ENCODE peak calls at places on chromosomes 12 and 14, in nine cellular contexts. One of them, this sample, is unnamed.

GRCh38 chr12:1217191-1217949 is 226.3 kb downstream of the ERC1 start:
- DNase-seq in mucosa of descending colon: peak; percentile 54
- DNase-seq in A549: peak; percentile 31
- DNase-seq in cardiac fibroblast: peak; percentile 46
- DNase-seq in cardiac muscle cell: peak; percentile 34
- DNase-seq in WTC11: no peak
- DNase-seq in foreskin fibroblast: peak; percentile 82
- DNase-seq in endothelial cell: no peak
- DNase-seq in tibial artery: no peak
- DNase-seq in this sample: no peak

GRCh38 chr14:70192915-70193314 is 4.2 kb upstream of the SLC8A3 start:
- DNase-seq in cardiac fibroblast: no peak
- DNase-seq in cardiac muscle cell: no peak
- DNase-seq in mucosa of descending colon: no peak
- DNase-seq in foreskin fibroblast: peak; percentile 3
- DNase-seq in A549: peak; percentile 12
- DNase-seq in endothelial cell: no peak
- DNase-seq in tibial artery: no peak
- DNase-seq in WTC11: peak; percentile 13
- DNase-seq in this sample: no peak

GRCh38 chr14:21070083-21070609 is at the start of gene ARHGEF40:
- DNase-seq in cardiac muscle cell: peak; percentile 66
- DNase-seq in endothelial cell: peak; percentile 38
- DNase-seq in A549: no peak
- DNase-seq in tibial artery: peak; percentile 85
- DNase-seq in foreskin fibroblast: peak; percentile 81
- DNase-seq in cardiac fibroblast: peak; percentile 54
- DNase-seq in WTC11: peak; percentile 58
- DNase-seq in mucosa of descending colon: peak; percentile 67
- DNase-seq in this sample: peak; percentile 70

GRCh38 chr14:88961214-88961613 is 136.8 kb downstream of the TTC8 start:
- DNase-seq in mucosa of descending colon: peak; percentile 37
- DNase-seq in endothelial cell: no peak
- DNase-seq in tibial artery: no peak
- DNase-seq in WTC11: no peak
- DNase-seq in foreskin fibroblast: no peak
- DNase-seq in cardiac muscle cell: no peak
- DNase-seq in cardiac fibroblast: no peak
- DNase-seq in A549: no peak
- DNase-seq in this sample: no peak

GRCh38 chr14:79328863-79329262 is 882.4 kb downstream of the DIO2 start:
- DNase-seq in WTC11: no peak
- DNase-seq in A549: no peak
- DNase-seq in cardiac muscle cell: no peak
- DNase-seq in tibial artery: no peak
- DNase-seq in foreskin fibroblast: no peak
- DNase-seq in cardiac fibroblast: no peak
- DNase-seq in mucosa of descending colon: no peak
- DNase-seq in endothelial cell: no peak
- DNase-seq in this sample: no peak

GRCh38 chr14:97873291-97873690 is 1076.1 kb downstream of the VRK1 start:
- DNase-seq in cardiac muscle cell: no peak
- DNase-seq in foreskin fibroblast: no peak
- DNase-seq in A549: no peak
- DNase-seq in WTC11: no peak
- DNase-seq in mucosa of descending colon: no peak
- DNase-seq in endothelial cell: no peak
- DNase-seq in cardiac fibroblast: no peak
- DNase-seq in tibial artery: no peak
- DNase-seq in this sample: no peak

GRCh38 chr12:8886515-8887284 is 27.6 kb upstream of the PHC1 start:
- DNase-seq in cardiac muscle cell: no peak
- DNase-seq in cardiac fibroblast: no peak
- DNase-seq in foreskin fibroblast: no peak
- DNase-seq in WTC11: no peak
- DNase-seq in endothelial cell: no peak
- DNase-seq in tibial artery: no peak
- DNase-seq in mucosa of descending colon: no peak
- DNase-seq in A549: no peak
- DNase-seq in this sample: no peak

GRCh38 chr14:99660794-99661193 is 15.9 kb downstream of the HHIPL1 start:
- DNase-seq in mucosa of descending colon: no peak
- DNase-seq in foreskin fibroblast: no peak
- DNase-seq in cardiac fibroblast: no peak
- DNase-seq in tibial artery: no peak
- DNase-seq in endothelial cell: no peak
- DNase-seq in WTC11: no peak
- DNase-seq in A549: no peak
- DNase-seq in cardiac muscle cell: no peak
- DNase-seq in this sample: no peak

GRCh38 chr14:90398315-90398811 is 1.5 kb downstream of the CALM1 start:
- DNase-seq in cardiac muscle cell: peak; percentile 40
- DNase-seq in mucosa of descending colon: peak; percentile 63
- DNase-seq in endothelial cell: no peak
- DNase-seq in tibial artery: peak; percentile 76
- DNase-seq in WTC11: peak; percentile 35
- DNase-seq in A549: peak; percentile 29
- DNase-seq in cardiac fibroblast: no peak
- DNase-seq in foreskin fibroblast: peak; percentile 51
- DNase-seq in this sample: peak; percentile 79

GRCh38 chr14:90399541-90400444 is 3.0 kb downstream of the CALM1 start:
- DNase-seq in endothelial cell: peak; percentile 88
- DNase-seq in A549: peak; percentile 93
- DNase-seq in cardiac fibroblast: peak; percentile 94
- DNase-seq in foreskin fibroblast: peak; percentile 93
- DNase-seq in WTC11: peak; percentile 85
- DNase-seq in tibial artery: peak; percentile 95
- DNase-seq in cardiac muscle cell: peak; percentile 93
- DNase-seq in mucosa of descending colon: peak; percentile 97
- DNase-seq in this sample: peak; percentile 93

GRCh38 chr14:90398841-90399540 is 2.2 kb downstream of the CALM1 start:
- DNase-seq in endothelial cell: no peak
- DNase-seq in A549: no peak
- DNase-seq in mucosa of descending colon: no peak
- DNase-seq in cardiac muscle cell: no peak
- DNase-seq in foreskin fibroblast: no peak
- DNase-seq in tibial artery: no peak
- DNase-seq in WTC11: no peak
- DNase-seq in cardiac fibroblast: no peak
- DNase-seq in this sample: no peak

GRCh38 chr14:90396342-90397339 is at the start of gene CALM1:
- DNase-seq in A549: peak; percentile 96
- DNase-seq in WTC11: peak; percentile 92
- DNase-seq in cardiac muscle cell: peak; percentile 97
- DNase-seq in endothelial cell: peak; percentile 96
- DNase-seq in mucosa of descending colon: peak; percentile 97
- DNase-seq in tibial artery: peak; percentile 96
- DNase-seq in foreskin fibroblast: peak; percentile 99
- DNase-seq in cardiac fibroblast: peak; percentile 98
- DNase-seq in this sample: peak; percentile 93

GRCh38 chr14:90397401-90398314 is 829 bp downstream of the CALM1 start:
- DNase-seq in mucosa of descending colon: peak; percentile 68
- DNase-seq in foreskin fibroblast: peak; percentile 71
- DNase-seq in A549: peak; percentile 55
- DNase-seq in WTC11: peak; percentile 48
- DNase-seq in cardiac fibroblast: peak; percentile 51
- DNase-seq in tibial artery: peak; percentile 82
- DNase-seq in endothelial cell: peak; percentile 50
- DNase-seq in cardiac muscle cell: peak; percentile 45
- DNase-seq in this sample: peak; percentile 79
- TF ChIP-seq CTCF in mucosa of descending colon: no peak
- TF ChIP-seq CTCF in foreskin fibroblast: no peak
- TF ChIP-seq CTCF in A549: peak; percentile 20
- TF ChIP-seq CTCF in WTC11: no peak
- TF ChIP-seq CTCF in cardiac fibroblast: no peak
- TF ChIP-seq CTCF in tibial artery: no peak
- TF ChIP-seq CTCF in endothelial cell: no peak
- TF ChIP-seq CTCF in cardiac muscle cell: no peak
- TF ChIP-seq CTCF in this sample: no peak

GRCh38 chr12:6532927-6533652 is 1.2 kb upstream of the GAPDH start:
- DNase-seq in tibial artery: peak; percentile 90
- DNase-seq in WTC11: peak; percentile 68
- DNase-seq in cardiac fibroblast: peak; percentile 67
- DNase-seq in A549: peak; percentile 86
- DNase-seq in foreskin fibroblast: peak; percentile 89
- DNase-seq in endothelial cell: peak; percentile 48
- DNase-seq in mucosa of descending colon: peak; percentile 77
- DNase-seq in cardiac muscle cell: peak; percentile 66
- DNase-seq in this sample: peak; percentile 90

GRCh38 chr12:6533653-6534157 is 612 bp upstream of the GAPDH start:
- DNase-seq in mucosa of descending colon: peak; percentile 75
- DNase-seq in WTC11: peak; percentile 80
- DNase-seq in endothelial cell: peak; percentile 69
- DNase-seq in A549: peak; percentile 95
- DNase-seq in cardiac fibroblast: peak; percentile 86
- DNase-seq in tibial artery: peak; percentile 90
- DNase-seq in foreskin fibroblast: peak; percentile 90
- DNase-seq in cardiac muscle cell: peak; percentile 85
- DNase-seq in this sample: peak; percentile 87

GRCh38 chr12:6535697-6535946 is 1.3 kb downstream of the GAPDH start:
- DNase-seq in foreskin fibroblast: no peak
- DNase-seq in cardiac muscle cell: no peak
- DNase-seq in cardiac fibroblast: no peak
- DNase-seq in A549: no peak
- DNase-seq in tibial artery: no peak
- DNase-seq in endothelial cell: no peak
- DNase-seq in WTC11: no peak
- DNase-seq in mucosa of descending colon: no peak
- DNase-seq in this sample: no peak

GRCh38 chr12:6534914-6535696 is 788 bp downstream of the GAPDH start:
- DNase-seq in cardiac muscle cell: peak; percentile 84
- DNase-seq in foreskin fibroblast: peak; percentile 91
- DNase-seq in tibial artery: peak; percentile 92
- DNase-seq in mucosa of descending colon: peak; percentile 76
- DNase-seq in cardiac fibroblast: peak; percentile 79
- DNase-seq in endothelial cell: peak; percentile 76
- DNase-seq in WTC11: peak; percentile 77
- DNase-seq in A549: peak; percentile 71
- DNase-seq in this sample: peak; percentile 83

DNA sequence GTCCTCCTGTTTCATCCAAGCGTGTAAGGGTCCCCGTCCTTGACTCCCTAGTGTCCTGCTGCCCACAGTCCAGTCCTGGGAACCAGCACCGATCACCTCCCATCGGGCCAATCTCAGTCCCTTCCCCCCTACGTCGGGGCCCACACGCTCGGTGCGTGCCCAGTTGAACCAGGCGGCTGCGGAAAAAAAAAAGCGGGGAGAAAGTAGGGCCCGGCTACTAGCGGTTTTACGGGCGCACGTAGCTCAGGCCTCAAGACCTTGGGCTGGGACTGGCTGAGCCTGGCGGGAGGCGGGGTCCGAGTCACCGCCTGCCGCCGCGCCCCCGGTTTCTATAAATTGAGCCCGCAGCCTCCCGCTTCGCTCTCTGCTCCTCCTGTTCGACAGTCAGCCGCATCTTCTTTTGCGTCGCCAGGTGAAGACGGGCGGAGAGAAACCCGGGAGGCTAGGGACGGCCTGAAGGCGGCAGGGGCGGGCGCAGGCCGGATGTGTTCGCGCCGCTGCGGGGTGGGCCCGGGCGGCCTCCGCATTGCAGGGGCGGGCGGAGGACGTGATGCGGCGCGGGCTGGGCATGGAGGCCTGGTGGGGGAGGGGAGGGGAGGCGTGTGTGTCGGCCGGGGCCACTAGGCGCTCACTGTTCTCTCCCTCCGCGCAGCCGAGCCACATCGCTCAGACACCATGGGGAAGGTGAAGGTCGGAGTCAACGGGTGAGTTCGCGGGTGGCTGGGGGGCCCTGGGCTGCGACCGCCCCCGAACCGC is at the start of gene GAPDH:
- DNase-seq in WTC11: peak; percentile 87
- DNase-seq in mucosa of descending colon: peak; percentile 93
- DNase-seq in tibial artery: peak; percentile 97
- DNase-seq in cardiac fibroblast: peak; percentile 98
- DNase-seq in endothelial cell: peak; percentile 82
- DNase-seq in cardiac muscle cell: peak; percentile 98
- DNase-seq in A549: peak; percentile 99
- DNase-seq in foreskin fibroblast: peak; percentile 99
- DNase-seq in this sample: peak; percentile 95
- TF ChIP-seq CTCF in WTC11: no peak
- TF ChIP-seq CTCF in mucosa of descending colon: no peak
- TF ChIP-seq CTCF in tibial artery: no peak
- TF ChIP-seq CTCF in cardiac fibroblast: no peak
- TF ChIP-seq CTCF in endothelial cell: no peak
- TF ChIP-seq CTCF in cardiac muscle cell: no peak
- TF ChIP-seq CTCF in A549: no peak
- TF ChIP-seq CTCF in foreskin fibroblast: no peak
- TF ChIP-seq CTCF in this sample: no peak

GRCh38 chr14:77025744-77026165 is 2.8 kb downstream of the IRF2BPL start:
- DNase-seq in A549: peak; percentile 50
- DNase-seq in tibial artery: no peak
- DNase-seq in cardiac fibroblast: no peak
- DNase-seq in foreskin fibroblast: peak; percentile 36
- DNase-seq in endothelial cell: no peak
- DNase-seq in cardiac muscle cell: no peak
- DNase-seq in mucosa of descending colon: no peak
- DNase-seq in WTC11: peak; percentile 25
- DNase-seq in this sample: peak; percentile 45
- TF ChIP-seq CTCF in A549: no peak
- TF ChIP-seq CTCF in tibial artery: no peak
- TF ChIP-seq CTCF in cardiac fibroblast: no peak
- TF ChIP-seq CTCF in foreskin fibroblast: no peak
- TF ChIP-seq CTCF in endothelial cell: no peak
- TF ChIP-seq CTCF in cardiac muscle cell: no peak
- TF ChIP-seq CTCF in mucosa of descending colon: no peak
- TF ChIP-seq CTCF in WTC11: no peak
- TF ChIP-seq CTCF in this sample: no peak

GRCh38 chr12:52777566-52777965 is 421 bp upstream of the KRT76 start:
- DNase-seq in cardiac muscle cell: no peak
- DNase-seq in tibial artery: no peak
- DNase-seq in foreskin fibroblast: no peak
- DNase-seq in cardiac fibroblast: no peak
- DNase-seq in A549: no peak
- DNase-seq in WTC11: no peak
- DNase-seq in endothelial cell: no peak
- DNase-seq in mucosa of descending colon: no peak
- DNase-seq in this sample: no peak

GRCh38 chr12:52778833-52779232 is 1.7 kb upstream of the KRT76 start:
- DNase-seq in A549: no peak
- DNase-seq in cardiac fibroblast: no peak
- DNase-seq in WTC11: no peak
- DNase-seq in cardiac muscle cell: no peak
- DNase-seq in foreskin fibroblast: no peak
- DNase-seq in endothelial cell: no peak
- DNase-seq in tibial artery: no peak
- DNase-seq in mucosa of descending colon: no peak
- DNase-seq in this sample: no peak

GRCh38 chr12:52782502-52782901 is 5.4 kb upstream of the KRT76 start:
- DNase-seq in mucosa of descending colon: no peak
- DNase-seq in cardiac fibroblast: no peak
- DNase-seq in endothelial cell: no peak
- DNase-seq in foreskin fibroblast: no peak
- DNase-seq in cardiac muscle cell: no peak
- DNase-seq in A549: no peak
- DNase-seq in WTC11: no peak
- DNase-seq in tibial artery: no peak
- DNase-seq in this sample: no peak

GRCh38 chr12:52781399-52782082 is 4.4 kb upstream of the KRT76 start:
- DNase-seq in cardiac muscle cell: no peak
- DNase-seq in WTC11: no peak
- DNase-seq in cardiac fibroblast: no peak
- DNase-seq in A549: no peak
- DNase-seq in endothelial cell: no peak
- DNase-seq in mucosa of descending colon: no peak
- DNase-seq in foreskin fibroblast: no peak
- DNase-seq in tibial artery: no peak
- DNase-seq in this sample: no peak

GRCh38 chr12:52779914-52780313 is 2.8 kb upstream of the KRT76 start:
- DNase-seq in tibial artery: no peak
- DNase-seq in WTC11: no peak
- DNase-seq in cardiac muscle cell: no peak
- DNase-seq in endothelial cell: no peak
- DNase-seq in mucosa of descending colon: no peak
- DNase-seq in cardiac fibroblast: no peak
- DNase-seq in foreskin fibroblast: no peak
- DNase-seq in A549: no peak
- DNase-seq in this sample: no peak
- TF ChIP-seq CTCF in tibial artery: no peak
- TF ChIP-seq CTCF in WTC11: no peak
- TF ChIP-seq CTCF in cardiac muscle cell: no peak
- TF ChIP-seq CTCF in endothelial cell: no peak
- TF ChIP-seq CTCF in mucosa of descending colon: no peak
- TF ChIP-seq CTCF in cardiac fibroblast: no peak
- TF ChIP-seq CTCF in foreskin fibroblast: no peak
- TF ChIP-seq CTCF in A549: no peak
- TF ChIP-seq CTCF in this sample: no peak